ENCODE peak calls at places on chromosomes 12 and 14, in eight cellular contexts. L is hippocampal formation; K is T follicular helper cell; B is stimulated activated CD4-positive, alpha-beta T cell treated with anti-CD3 and anti-CD28 coated beads, Interleukin-1b, Interleukin-23, amount 100 ng/mL, for 1 hour; G is AG09309; O is activated naive CD8-positive, alpha-beta T cell treated with anti-CD3 and anti-CD28 coated beads, Interleukin-2, amount 50 U/mL, for 16 hours; W is nucleus accumbens; A is activated naive CD4-positive, alpha-beta T cell. S is an unnamed sample.
A peak's percentile ranks its signal among the peaks of the same experiment; 100 is the strongest.

GRCh38 chr12:103495158-103495782 is 498 bp downstream of the C12orf42 start:
- DNase-seq in L (no peak), K (peak; percentile 56), B (no peak), G (no peak), O (peak; percentile 11), W (peak; percentile 32), A (no peak), S (peak; percentile 30)

GRCh38 chr14:59848671-59849070 is 21.9 kb downstream of the RTN1 start:
- DNase-seq in L (no peak), K (no peak), B (no peak), G (no peak), O (no peak), W (no peak), A (no peak), S (no peak)

GRCh38 chr14:75476274-75476995 is 45.8 kb upstream of the BATF start:
- DNase-seq in L (no peak), K (no peak), B (no peak), G (no peak), O (no peak), W (no peak), A (no peak), S (no peak)

GRCh38 chr14:78448483-78449094 is 278.4 kb downstream of the NRXN3 start:
- DNase-seq in L (peak; percentile 33), K (no peak), B (no peak), G (no peak), O (no peak), W (peak; percentile 35), A (no peak), S (no peak)

GRCh38 chr14:72023128-72024042 is 91.2 kb downstream of the RGS6 start:
- DNase-seq in L (no peak), K (no peak), B (no peak), G (no peak), O (no peak), W (no peak), A (no peak), S (no peak)

GRCh38 chr12:107891967-107892366 is 117.5 kb downstream of the ASCL4 start:
- DNase-seq in L (no peak), K (no peak), B (no peak), G (no peak), O (no peak), W (no peak), A (no peak), S (no peak)

GRCh38 chr12:44616385-44616784 is 259.7 kb downstream of the NELL2 start:
- DNase-seq in L (no peak), K (no peak), B (no peak), G (no peak), O (no peak), W (no peak), A (no peak), S (no peak)

GRCh38 chr12:131105736-131106356 is 152.1 kb downstream of the ADGRD1 start:
- DNase-seq in L (peak; percentile 33), K (peak; percentile 26), B (peak; percentile 8), G (no peak), O (peak; percentile 38), W (peak; percentile 51), A (peak; percentile 26), S (no peak)

GRCh38 chr12:116707751-116708150 is 30.1 kb downstream of the SPRING1 start:
- DNase-seq in L (no peak), K (no peak), B (no peak), G (no peak), O (no peak), W (no peak), A (no peak), S (no peak)

GRCh38 chr14:35385042-35385839 is 19.3 kb downstream of the NFKBIA start:
- DNase-seq in L (peak; percentile 77), K (no peak), B (no peak), G (peak; percentile 88), O (no peak), W (peak; percentile 74), A (no peak), S (no peak)

GRCh38 chr12:62711626-62712305 is 223.2 kb downstream of the PPM1H start:
- DNase-seq in L (no peak), K (no peak), B (no peak), G (no peak), O (no peak), W (no peak), A (no peak), S (no peak)

GRCh38 chr12:90008277-90008676 is 299.6 kb upstream of the ATP2B1 start:
- DNase-seq in L (no peak), K (no peak), B (no peak), G (no peak), O (no peak), W (no peak), A (no peak), S (no peak)

GRCh38 chr12:95446511-95446910 is 27.4 kb upstream of the METAP2 start:
- DNase-seq in L (peak; percentile 0), K (no peak), B (no peak), G (no peak), O (no peak), W (no peak), A (no peak), S (no peak)

GRCh38 chr12:1881936-1882335 is 36.5 kb downstream of the CACNA2D4 start:
- DNase-seq in L (no peak), K (no peak), B (no peak), G (no peak), O (no peak), W (no peak), A (no peak), S (no peak)

GRCh38 chr12:30567082-30567481 is 128.6 kb downstream of the IPO8 start:
- DNase-seq in L (no peak), K (no peak), B (no peak), G (no peak), O (no peak), W (no peak), A (no peak), S (no peak)

GRCh38 chr14:50045039-50045711 is 71.2 kb downstream of the VCPKMT start:
- DNase-seq in L (no peak), K (peak; percentile 35), B (no peak), G (peak; percentile 63), O (no peak), W (no peak), A (no peak), S (peak; percentile 47)

GRCh38 chr12:4240161-4240783 is 33.3 kb upstream of the CCND2 start:
- DNase-seq in L (no peak), K (no peak), B (no peak), G (no peak), O (no peak), W (no peak), A (no peak), S (no peak)

GRCh38 chr12:120584343-120585149 is 3.3 kb upstream of the POP5 start:
- DNase-seq in L (peak; percentile 25), K (peak; percentile 43), B (peak; percentile 38), G (no peak), O (peak; percentile 10), W (peak; percentile 28), A (no peak), S (peak; percentile 52)

GRCh38 chr14:95388699-95389098 is 69.0 kb upstream of the CLMN start:
- DNase-seq in L (no peak), K (no peak), B (no peak), G (no peak), O (no peak), W (no peak), A (no peak), S (no peak)

GRCh38 chr12:74722709-74723108 is 185.1 kb downstream of the ATXN7L3B start:
- DNase-seq in L (no peak), K (no peak), B (no peak), G (no peak), O (no peak), W (no peak), A (no peak), S (no peak)

GRCh38 chr12:104632724-104633181 is 176.0 kb downstream of the CHST11 start:
- DNase-seq in L (no peak), K (no peak), B (no peak), G (peak; percentile 24), O (no peak), W (no peak), A (no peak), S (no peak)

GRCh38 chr12:48996794-48997718 is 2.1 kb downstream of the DDN start:
- DNase-seq in L (peak; percentile 69), K (peak; percentile 48), B (peak; percentile 53), G (no peak), O (no peak), W (peak; percentile 58), A (no peak), S (peak; percentile 61)

GRCh38 chr12:6278439-6279255 is 31.8 kb upstream of the PLEKHG6 start:
- DNase-seq in L (peak; percentile 77), K (peak; percentile 72), B (peak; percentile 79), G (no peak), O (peak; percentile 64), W (peak; percentile 57), A (peak; percentile 66), S (peak; percentile 79)

GRCh38 chr12:93908846-93909592 is 231.8 kb downstream of the CRADD start:
- DNase-seq in L (no peak), K (no peak), B (no peak), G (no peak), O (no peak), W (no peak), A (no peak), S (no peak)

GRCh38 chr12:106301241-106301610 is 1.3 kb upstream of the TCP11L2 start:
- DNase-seq in L (no peak), K (no peak), B (no peak), G (peak; percentile 32), O (no peak), W (no peak), A (no peak), S (no peak)

GRCh38 chr14:104223101-104223809 is 84.9 kb downstream of the KIF26A start:
- DNase-seq in L (no peak), K (no peak), B (no peak), G (no peak), O (no peak), W (no peak), A (no peak), S (no peak)

GRCh38 chr14:98946995-98947394 is 325.0 kb downstream of the BCL11B start:
- DNase-seq in L (no peak), K (no peak), B (no peak), G (no peak), O (no peak), W (no peak), A (no peak), S (no peak)

GRCh38 chr14:32933623-32933942 is 5.1 kb upstream of the NPAS3 start:
- DNase-seq in L (no peak), K (no peak), B (no peak), G (no peak), O (no peak), W (no peak), A (no peak), S (no peak)

GRCh38 chr14:39229222-39229543 is 4.5 kb upstream of the MIA2 start:
- DNase-seq in L (no peak), K (no peak), B (no peak), G (no peak), O (peak; percentile 10), W (no peak), A (no peak), S (peak; percentile 7)

GRCh38 chr12:78636253-78636855 is 228.2 kb upstream of the SYT1 start:
- DNase-seq in L (no peak), K (no peak), B (no peak), G (peak; percentile 40), O (no peak), W (no peak), A (no peak), S (no peak)

GRCh38 chr14:89418976-89419375 is 1.9 kb upstream of the FOXN3 start:
- DNase-seq in L (no peak), K (no peak), B (no peak), G (no peak), O (no peak), W (no peak), A (no peak), S (no peak)

GRCh38 chr12:124480469-124481256 is 86.7 kb downstream of the NCOR2 start:
- DNase-seq in L (no peak), K (no peak), B (no peak), G (no peak), O (no peak), W (no peak), A (no peak), S (no peak)

GRCh38 chr14:48744202-48744601 is 842.0 kb downstream of the RPS29 start:
- DNase-seq in L (no peak), K (no peak), B (no peak), G (no peak), O (no peak), W (no peak), A (no peak), S (no peak)

GRCh38 chr12:87931764-87932163 is 97.4 kb downstream of the C12orf50 start:
- DNase-seq in L (no peak), K (no peak), B (no peak), G (no peak), O (no peak), W (no peak), A (no peak), S (no peak)

S was measured in T-helper 9 cell.